ENCODE peak calls at places on chromosome X, in four cellular contexts. One of them, this sample, is unnamed.

GRCh38 chrX:150293311-150294013 is 69.7 kb upstream of the MAMLD1 start:
- DNase-seq in K562: no peak
- DNase-seq in H1: no peak
- DNase-seq in HepG2: no peak
- DNase-seq in this sample: no peak

GRCh38 chrX:103304705-103305104 is 6.1 kb downstream of the BEX2 start:
- DNase-seq in K562: no peak
- DNase-seq in HepG2: no peak
- DNase-seq in H1: no peak
- DNase-seq in this sample: no peak

GRCh38 chrX:83509246-83509801 is 1.2 kb downstream of the POU3F4 start:
- DNase-seq in HepG2: no peak
- DNase-seq in K562: no peak
- DNase-seq in H1: no peak
- DNase-seq in this sample: no peak

GRCh38 chrX:23820235-23820782 is 37.3 kb downstream of the SAT1 start:
- DNase-seq in HepG2: no peak
- DNase-seq in K562: no peak
- DNase-seq in H1: no peak
- DNase-seq in this sample: no peak

GRCh38 chrX:3485727-3486126 is 139.3 kb upstream of the MXRA5 start:
- DNase-seq in H1: no peak
- DNase-seq in HepG2: no peak
- DNase-seq in K562: no peak
- DNase-seq in this sample: no peak

GRCh38 chrX:150942958-150943594 is 40.1 kb upstream of the HMGB3 start:
- DNase-seq in K562: peak
- DNase-seq in H1: no peak
- DNase-seq in HepG2: no peak
- DNase-seq in this sample: no peak

GRCh38 chrX:112961981-112962380 is 121.3 kb upstream of the AMOT start:
- DNase-seq in K562: no peak
- DNase-seq in H1: no peak
- DNase-seq in HepG2: no peak
- DNase-seq in this sample: no peak

GRCh38 chrX:15299945-15300851 is 15.2 kb downstream of the ASB11 start:
- DNase-seq in H1: no peak
- DNase-seq in K562: peak
- DNase-seq in HepG2: peak
- DNase-seq in this sample: peak

GRCh38 chrX:107117993-107118321 is 665 bp downstream of the RBM41 start:
- DNase-seq in HepG2: no peak
- DNase-seq in K562: peak
- DNase-seq in H1: no peak
- DNase-seq in this sample: no peak

GRCh38 chrX:20382518-20383291 is 116.0 kb upstream of the RPS6KA3 start:
- DNase-seq in H1: no peak
- DNase-seq in K562: no peak
- DNase-seq in HepG2: peak
- DNase-seq in this sample: peak

GRCh38 chrX:3244955-3245354 is 101.5 kb downstream of the MXRA5 start:
- DNase-seq in HepG2: no peak
- DNase-seq in H1: no peak
- DNase-seq in K562: peak
- DNase-seq in this sample: peak

GRCh38 chrX:65635371-65635770 is 32.1 kb upstream of the MSN start:
- DNase-seq in K562: no peak
- DNase-seq in H1: no peak
- DNase-seq in HepG2: no peak
- DNase-seq in this sample: no peak

GRCh38 chrX:148500428-148501120 is at the start of gene AFF2:
- DNase-seq in HepG2: no peak
- DNase-seq in K562: no peak
- DNase-seq in H1: peak
- DNase-seq in this sample: peak

GRCh38 chrX:39648548-39649254 is 449.1 kb downstream of the BCOR start:
- DNase-seq in HepG2: no peak
- DNase-seq in H1: no peak
- DNase-seq in K562: no peak
- DNase-seq in this sample: no peak

GRCh38 chrX:21821875-21822274 is 17.5 kb upstream of the MBTPS2 start:
- DNase-seq in HepG2: peak
- DNase-seq in H1: no peak
- DNase-seq in K562: no peak
- DNase-seq in this sample: no peak

GRCh38 chrX:151852294-151852693 is 60.4 kb upstream of the MAGEA4 start:
- DNase-seq in HepG2: no peak
- DNase-seq in H1: no peak
- DNase-seq in K562: peak
- DNase-seq in this sample: no peak

GRCh38 chrX:150854856-150855255 is 43.6 kb downstream of the CD99L2 start:
- DNase-seq in K562: no peak
- DNase-seq in HepG2: no peak
- DNase-seq in H1: no peak
- DNase-seq in this sample: no peak

GRCh38 chrX:23373129-23373804 is 38.6 kb downstream of the PTCHD1 start:
- DNase-seq in K562: no peak
- DNase-seq in H1: no peak
- DNase-seq in HepG2: no peak
- DNase-seq in this sample: no peak

GRCh38 chrX:46572295-46572936 is 1.1 kb upstream of the CHST7 start:
- DNase-seq in K562: no peak
- DNase-seq in H1: no peak
- DNase-seq in HepG2: no peak
- DNase-seq in this sample: no peak

GRCh38 chrX:20530319-20530979 is 263.7 kb upstream of the RPS6KA3 start:
- DNase-seq in H1: peak
- DNase-seq in K562: peak
- DNase-seq in HepG2: peak
- DNase-seq in this sample: peak

GRCh38 chrX:150324035-150324728 is 38.9 kb upstream of the MAMLD1 start:
- DNase-seq in H1: no peak
- DNase-seq in HepG2: peak
- DNase-seq in K562: no peak
- DNase-seq in this sample: peak

GRCh38 chrX:49003696-49004095 is 1.6 kb upstream of the GRIPAP1 start:
- DNase-seq in H1: no peak
- DNase-seq in HepG2: peak
- DNase-seq in K562: peak
- DNase-seq in this sample: no peak

GRCh38 chrX:39261446-39262147 is 460.3 kb downstream of the MID1IP1 start:
- DNase-seq in K562: peak
- DNase-seq in HepG2: peak
- DNase-seq in H1: no peak
- DNase-seq in this sample: peak

GRCh38 chrX:1673337-1673736 is 58.5 kb downstream of the ASMT start:
- DNase-seq in H1: peak
- DNase-seq in HepG2: peak
- DNase-seq in K562: peak
- DNase-seq in this sample: peak

GRCh38 chrX:114970806-114971205 is 46.6 kb downstream of the IL13RA2 start:
- DNase-seq in H1: no peak
- DNase-seq in HepG2: no peak
- DNase-seq in K562: no peak
- DNase-seq in this sample: no peak

GRCh38 chrX:11461181-11462001 is 168.2 kb downstream of the AMELX start:
- DNase-seq in H1: no peak
- DNase-seq in HepG2: no peak
- DNase-seq in K562: peak
- DNase-seq in this sample: no peak

GRCh38 chrX:100720301-100720700 is 11.6 kb downstream of the SYTL4 start:
- DNase-seq in K562: no peak
- DNase-seq in H1: no peak
- DNase-seq in HepG2: no peak
- DNase-seq in this sample: no peak

GRCh38 chrX:112834016-112834855 is 6.4 kb downstream of the AMOT start:
- DNase-seq in H1: no peak
- DNase-seq in HepG2: no peak
- DNase-seq in K562: no peak
- DNase-seq in this sample: no peak

GRCh38 chrX:140229187-140229586 is 263.9 kb upstream of the CXorf66 start:
- DNase-seq in K562: no peak
- DNase-seq in H1: no peak
- DNase-seq in HepG2: no peak
- DNase-seq in this sample: no peak

GRCh38 chrX:11533211-11533651 is 132.5 kb downstream of the ARHGAP6 start:
- DNase-seq in K562: peak
- DNase-seq in HepG2: peak
- DNase-seq in H1: no peak
- DNase-seq in this sample: peak

GRCh38 chrX:93422693-93423092 is 250.7 kb downstream of the NAP1L3 start:
- DNase-seq in HepG2: peak
- DNase-seq in H1: no peak
- DNase-seq in K562: peak
- DNase-seq in this sample: peak

GRCh38 chrX:138127314-138127713 is 561.4 kb downstream of the ZIC3 start:
- DNase-seq in K562: no peak
- DNase-seq in HepG2: no peak
- DNase-seq in H1: no peak
- DNase-seq in this sample: no peak

GRCh38 chrX:109283870-109284269 is 198.0 kb downstream of the GUCY2F start:
- DNase-seq in K562: no peak
- DNase-seq in HepG2: no peak
- DNase-seq in H1: no peak
- DNase-seq in this sample: no peak

GRCh38 chrX:153649915-153650782 is 3.1 kb downstream of the DUSP9 start:
- DNase-seq in H1: no peak
- DNase-seq in HepG2: no peak
- DNase-seq in K562: no peak
- DNase-seq in this sample: no peak

GRCh38 chrX:21934414-21934813 is 6.1 kb upstream of the SMS start:
- DNase-seq in K562: no peak
- DNase-seq in HepG2: no peak
- DNase-seq in H1: no peak
- DNase-seq in this sample: no peak

GRCh38 chrX:65871671-65872311 is 168.1 kb downstream of the VSIG4 start:
- DNase-seq in K562: peak
- DNase-seq in H1: peak
- DNase-seq in HepG2: peak
- DNase-seq in this sample: peak

GRCh38 chrX:13855689-13856425 is 39.0 kb upstream of the GPM6B start:
- DNase-seq in HepG2: no peak
- DNase-seq in H1: no peak
- DNase-seq in K562: no peak
- DNase-seq in this sample: no peak
- TF ChIP-seq PHF8 in HepG2: no peak
- TF ChIP-seq PHF8 in H1: no peak
- TF ChIP-seq PHF8 in K562: no peak
- TF ChIP-seq PHF8 in this sample: no peak

DNA sequence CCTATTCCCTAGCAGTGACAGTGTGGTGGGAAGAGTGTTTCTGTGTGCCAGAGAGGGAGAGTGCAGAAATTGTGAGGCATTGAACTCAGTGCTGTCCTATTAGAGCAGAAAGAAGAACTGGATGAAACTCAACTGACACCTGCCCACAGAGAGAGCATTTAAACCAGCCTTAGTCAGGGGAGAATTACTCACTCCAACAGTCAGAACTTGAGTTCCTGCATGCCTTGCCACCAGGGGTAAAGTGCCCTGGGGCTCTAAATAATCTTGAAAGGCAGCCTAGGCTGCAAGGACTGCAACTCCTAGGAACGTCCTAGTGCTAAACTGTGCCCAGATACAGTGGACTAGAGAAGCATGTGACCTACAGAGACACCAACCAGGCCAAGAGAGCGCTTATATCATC is 12.8 kb downstream of the CYSLTR1 start:
- DNase-seq in HepG2: no peak
- DNase-seq in K562: no peak
- DNase-seq in H1: no peak
- DNase-seq in this sample: no peak
- TF ChIP-seq PHF8 in HepG2: no peak
- TF ChIP-seq PHF8 in K562: no peak
- TF ChIP-seq PHF8 in H1: no peak
- TF ChIP-seq PHF8 in this sample: no peak

DNA sequence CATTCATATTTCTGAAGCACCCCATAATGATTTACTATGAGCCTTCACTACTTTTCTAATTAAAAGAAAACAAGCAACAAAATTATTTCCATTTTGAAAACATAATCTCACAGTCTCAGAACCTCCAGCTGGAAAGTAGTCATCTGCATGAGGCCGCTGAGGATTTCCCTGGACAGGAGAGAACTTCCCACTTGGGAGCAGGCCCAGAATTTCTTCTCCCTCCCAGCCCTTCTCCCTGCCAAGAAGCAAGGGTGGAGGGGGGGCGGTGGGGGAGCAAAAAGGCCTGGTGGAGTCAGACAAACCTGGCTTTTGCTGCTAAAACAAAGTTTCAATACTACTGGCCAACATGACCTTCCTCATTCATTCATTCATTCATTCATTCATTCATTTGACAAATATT is 167.3 kb downstream of the PJA1 start:
- DNase-seq in HepG2: no peak
- DNase-seq in K562: no peak
- DNase-seq in H1: no peak
- DNase-seq in this sample: no peak
- TF ChIP-seq PHF8 in HepG2: no peak
- TF ChIP-seq PHF8 in K562: no peak
- TF ChIP-seq PHF8 in H1: no peak
- TF ChIP-seq PHF8 in this sample: no peak

DNA sequence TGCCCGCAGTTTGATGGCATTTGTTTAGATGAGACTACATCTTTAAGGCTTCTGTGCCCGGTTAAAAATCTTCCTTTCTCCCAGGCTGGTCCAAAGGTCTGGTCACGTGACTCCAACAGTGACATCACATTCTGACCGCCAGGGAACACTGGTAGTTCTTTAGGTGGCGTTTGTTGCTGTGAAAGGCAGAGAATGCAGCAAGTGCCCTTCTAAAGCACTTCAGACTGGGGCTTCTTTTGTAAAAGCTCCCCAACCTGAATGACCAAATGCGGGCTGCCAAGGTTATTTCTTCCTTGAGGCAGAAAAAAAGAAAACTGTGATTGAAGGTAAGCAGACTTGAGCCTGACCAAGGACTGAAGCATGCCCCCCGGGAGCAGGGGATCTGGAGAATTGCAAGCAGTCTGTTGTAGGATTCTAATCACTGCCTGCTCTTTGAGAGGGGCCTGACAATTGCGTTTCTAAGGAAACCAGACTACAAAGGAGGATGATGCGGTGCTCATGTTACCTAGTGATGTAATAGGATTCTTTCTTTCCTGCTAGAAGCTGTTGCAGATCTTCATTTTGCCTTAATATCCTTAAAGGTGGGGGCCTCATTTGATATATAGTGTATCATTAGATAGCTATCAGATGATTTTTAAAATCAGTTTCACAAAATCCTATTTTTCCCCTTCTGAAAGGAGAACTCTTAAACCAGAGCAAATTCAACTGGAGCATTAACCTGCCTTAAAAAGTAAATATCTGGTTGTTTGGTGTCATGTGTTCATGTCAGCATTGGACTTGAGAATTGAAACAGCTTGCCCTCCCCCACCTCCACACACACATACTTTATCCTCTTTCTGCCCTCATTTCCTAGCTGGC is 133.1 kb downstream of the AKAP4 start:
- DNase-seq in K562: no peak
- DNase-seq in H1: peak
- DNase-seq in HepG2: peak
- DNase-seq in this sample: peak
- TF ChIP-seq PHF8 in K562: no peak
- TF ChIP-seq PHF8 in H1: no peak
- TF ChIP-seq PHF8 in HepG2: no peak
- TF ChIP-seq PHF8 in this sample: no peak

GRCh38 chrX:38095971-38096529 is 89.7 kb downstream of the SYTL5 start:
- DNase-seq in HepG2: no peak
- DNase-seq in H1: no peak
- DNase-seq in K562: no peak
- DNase-seq in this sample: peak
- TF ChIP-seq PHF8 in HepG2: no peak
- TF ChIP-seq PHF8 in H1: no peak
- TF ChIP-seq PHF8 in K562: no peak
- TF ChIP-seq PHF8 in this sample: no peak